ENCODE peak calls at places on chromosomes 7 and 10, in six cellular contexts. A is OCI-LY7, R is tibial artery, Y is iPS DF 6.9, W is IMR-90, Z is AG09309. B is an unnamed sample.

GRCh38 chr10:12922117-12922900 is 79.2 kb downstream of the CCDC3 start:
- DNase-seq in A (no peak), R (no peak), Y (no peak), W (no peak), Z (no peak), B (no peak)

GRCh38 chr7:111113263-111114017 is 22.5 kb downstream of the LRRN3 start:
- DNase-seq in A (no peak), R (no peak), Y (no peak), W (peak), Z (peak), B (no peak)

GRCh38 chr7:36422072-36422471 is 32.4 kb downstream of the ANLN start:
- DNase-seq in A (no peak), R (no peak), Y (no peak), W (no peak), Z (no peak), B (no peak)

GRCh38 chr7:130988443-130988842 is 254.4 kb upstream of the KLF14 start:
- DNase-seq in A (no peak), R (no peak), Y (no peak), W (peak), Z (no peak), B (no peak)

GRCh38 chr7:134792968-134793367 is 13.5 kb downstream of the CALD1 start:
- DNase-seq in A (no peak), R (peak), Y (no peak), W (peak), Z (peak), B (no peak)

GRCh38 chr10:7119325-7120015 is 291.4 kb downstream of the SFMBT2 start:
- DNase-seq in A (no peak), R (no peak), Y (no peak), W (peak), Z (no peak), B (no peak)

GRCh38 chr10:34168429-34168828 is 646.7 kb downstream of the PARD3 start:
- DNase-seq in A (no peak), R (no peak), Y (no peak), W (no peak), Z (no peak), B (no peak)

GRCh38 chr10:50625663-50626062 is 1.9 kb upstream of the SGMS1 start:
- DNase-seq in A (peak), R (no peak), Y (no peak), W (no peak), Z (no peak), B (no peak)

GRCh38 chr7:155052982-155053381 is 17.1 kb upstream of the HTR5A start:
- DNase-seq in A (no peak), R (no peak), Y (no peak), W (no peak), Z (no peak), B (no peak)

DNA sequence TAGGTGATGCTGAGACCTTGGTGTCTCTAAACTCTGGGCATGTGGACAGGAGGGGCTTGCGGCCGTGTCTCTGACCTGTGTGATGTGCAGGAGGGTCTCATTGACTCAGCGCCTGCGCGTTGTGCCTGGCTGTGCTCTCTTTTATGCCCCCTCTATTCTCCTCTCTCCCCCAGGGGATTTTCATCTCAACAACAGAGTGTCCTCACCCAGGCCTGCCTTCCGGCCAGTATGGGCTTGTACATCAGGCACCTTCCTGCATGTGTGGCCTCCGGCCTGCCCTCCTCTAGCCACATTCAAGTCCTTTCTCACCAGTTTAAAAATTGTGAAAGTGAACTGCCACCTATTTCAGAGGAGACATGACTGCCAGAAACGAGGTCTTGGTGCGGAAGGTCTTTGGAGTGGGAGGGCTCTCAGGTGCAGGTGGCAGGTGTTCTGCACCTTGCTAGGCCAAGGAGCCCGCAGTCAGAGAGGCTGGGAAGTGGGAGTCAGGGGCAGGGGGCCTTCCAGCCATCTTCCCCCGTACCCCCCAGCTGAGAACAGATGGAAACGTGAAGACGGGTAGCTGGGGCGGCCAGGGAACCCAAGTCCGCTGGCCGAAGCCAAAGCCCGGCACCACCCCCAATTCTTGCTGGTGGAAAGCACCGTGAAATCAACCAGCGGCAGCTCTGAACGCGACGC is 531 bp upstream of the INTS15 start:
- DNase-seq in A (peak), R (no peak), Y (no peak), W (no peak), Z (no peak), B (no peak)
- H3K4me3 ChIP-seq in A (peak), R (peak), Y (peak), W (peak), Z (peak), B (no peak)

GRCh38 chr7:45163692-45164052 is 6.1 kb downstream of the RAMP3 start:
- DNase-seq in A (no peak), R (no peak), Y (no peak), W (no peak), Z (no peak), B (no peak)
- H3K4me3 ChIP-seq in A (no peak), R (no peak), Y (no peak), W (no peak), Z (no peak), B (no peak)

GRCh38 chr10:70130878-70131559 is 1.6 kb downstream of the AIFM2 start:
- DNase-seq in A (no peak), R (no peak), Y (no peak), W (peak), Z (peak), B (no peak)
- H3K4me3 ChIP-seq in A (no peak), R (peak), Y (no peak), W (no peak), Z (no peak), B (no peak)

GRCh38 chr7:55345292-55345691 is 19.8 kb upstream of the LANCL2 start:
- DNase-seq in A (no peak), R (no peak), Y (no peak), W (no peak), Z (no peak), B (no peak)
- H3K4me3 ChIP-seq in A (no peak), R (no peak), Y (no peak), W (no peak), Z (no peak), B (no peak)

GRCh38 chr10:6050801-6051445 is 11.2 kb downstream of the IL2RA start:
- DNase-seq in A (peak), R (peak), Y (no peak), W (peak), Z (no peak), B (peak)
- H3K4me3 ChIP-seq in A (peak), R (peak), Y (no peak), W (peak), Z (peak), B (no peak)

GRCh38 chr7:19113855-19114590 is 3.4 kb downstream of the TWIST1 start:
- DNase-seq in A (no peak), R (no peak), Y (no peak), W (peak), Z (no peak), B (no peak)

GRCh38 chr7:19111474-19112143 is 5.8 kb downstream of the TWIST1 start:
- DNase-seq in A (no peak), R (no peak), Y (no peak), W (no peak), Z (no peak), B (no peak)

GRCh38 chr7:19112290-19113000 is 5.0 kb downstream of the TWIST1 start:
- DNase-seq in A (no peak), R (no peak), Y (no peak), W (peak), Z (no peak), B (peak)

GRCh38 chr7:19114591-19114855 is 2.9 kb downstream of the TWIST1 start:
- DNase-seq in A (no peak), R (no peak), Y (no peak), W (peak), Z (no peak), B (no peak)

DNA sequence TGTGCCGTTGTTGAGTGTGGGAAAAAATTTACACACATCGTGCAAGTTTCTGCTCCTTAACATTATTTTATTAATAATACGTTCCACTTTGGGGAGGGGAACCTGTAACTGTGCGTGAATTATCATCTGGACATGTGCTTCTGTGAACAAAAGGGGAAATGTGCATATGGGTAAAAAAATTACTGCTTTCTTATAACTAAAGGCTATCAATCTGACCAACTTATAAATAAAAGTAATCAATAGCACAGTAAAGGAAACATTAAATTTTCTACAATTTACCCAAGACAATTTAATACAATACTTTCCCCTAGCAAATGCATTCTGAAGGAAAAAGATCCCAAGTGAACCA is 4.5 kb downstream of the TWIST1 start:
- DNase-seq in A (no peak), R (no peak), Y (no peak), W (no peak), Z (no peak), B (no peak)
- H3K4me3 ChIP-seq in A (no peak), R (peak), Y (no peak), W (no peak), Z (peak), B (no peak)

GRCh38 chr10:11171452-11171851 is 153.8 kb downstream of the CELF2 start:
- DNase-seq in A (no peak), R (no peak), Y (no peak), W (no peak), Z (no peak), B (no peak)
- H3K4me3 ChIP-seq in A (no peak), R (no peak), Y (no peak), W (no peak), Z (no peak), B (no peak)